ENCODE peak calls at places on chromosome 22, in eight cellular contexts. U is left ventricle myocardium inferior, J is cardiac fibroblast, C is IMR-90, Q is A673, B is astrocyte, P is upper lobe of right lung, N is BE2C. Y is an unnamed sample.

GRCh38 chr22:50620861-50621490 is 7.0 kb downstream of the ARSA start:
- DNase-seq in U (no peak), J (no peak), C (no peak), Q (no peak), B (no peak), P (peak), N (no peak), Y (peak)

GRCh38 chr22:48786679-48786996 is 1041.0 kb downstream of the BRD1 start:
- DNase-seq in U (no peak), J (no peak), C (no peak), Q (no peak), B (no peak), P (no peak), N (no peak), Y (no peak)

GRCh38 chr22:19708323-19709011 is 5.8 kb upstream of the SEPTIN5 start:
- DNase-seq in U (no peak), J (no peak), C (no peak), Q (no peak), B (no peak), P (peak), N (no peak), Y (no peak)

GRCh38 chr22:45997775-45998637 is 21.0 kb upstream of the WNT7B start:
- DNase-seq in U (peak), J (no peak), C (no peak), Q (no peak), B (no peak), P (peak), N (peak), Y (no peak)

GRCh38 chr22:23265389-23265700 is 85.0 kb downstream of the BCR start:
- DNase-seq in U (no peak), J (no peak), C (no peak), Q (no peak), B (no peak), P (no peak), N (no peak), Y (no peak)

GRCh38 chr22:49543876-49544275 is 283.8 kb downstream of the BRD1 start:
- DNase-seq in U (no peak), J (no peak), C (no peak), Q (no peak), B (no peak), P (peak), N (no peak), Y (no peak)

GRCh38 chr22:29205260-29205597 is 467 bp upstream of the EMID1 start:
- DNase-seq in U (no peak), J (no peak), C (no peak), Q (no peak), B (no peak), P (no peak), N (no peak), Y (no peak)

GRCh38 chr22:21780259-21780658 is 44.7 kb upstream of the YPEL1 start:
- DNase-seq in U (no peak), J (no peak), C (no peak), Q (no peak), B (no peak), P (no peak), N (no peak), Y (no peak)

GRCh38 chr22:17733484-17733883 is 40.8 kb downstream of the BID start:
- DNase-seq in U (no peak), J (peak), C (peak), Q (no peak), B (no peak), P (no peak), N (no peak), Y (no peak)

GRCh38 chr22:26589367-26589844 is 526 bp downstream of the TPST2 start:
- DNase-seq in U (peak), J (peak), C (peak), Q (peak), B (no peak), P (peak), N (no peak), Y (peak)

GRCh38 chr22:45162531-45162930 is 1.2 kb upstream of the NUP50 start:
- DNase-seq in U (no peak), J (no peak), C (no peak), Q (no peak), B (no peak), P (no peak), N (no peak), Y (peak)

GRCh38 chr22:20550851-20551744 is 43.7 kb downstream of the MED15 start:
- DNase-seq in U (no peak), J (peak), C (peak), Q (peak), B (peak), P (no peak), N (no peak), Y (peak)

GRCh38 chr22:45435544-45436139 is 22.1 kb downstream of the RIBC2 start:
- DNase-seq in U (peak), J (peak), C (peak), Q (peak), B (peak), P (peak), N (peak), Y (peak)

GRCh38 chr22:30420401-30421178 is 5.0 kb upstream of the MTFP1 start:
- DNase-seq in U (no peak), J (peak), C (peak), Q (no peak), B (peak), P (no peak), N (no peak), Y (no peak)

GRCh38 chr22:27993201-27993635 is 74.2 kb upstream of the PITPNB start:
- DNase-seq in U (no peak), J (no peak), C (no peak), Q (no peak), B (no peak), P (peak), N (no peak), Y (no peak)

GRCh38 chr22:49768511-49768910 is 59.2 kb downstream of the BRD1 start:
- DNase-seq in U (peak), J (no peak), C (no peak), Q (no peak), B (no peak), P (peak), N (peak), Y (no peak)

GRCh38 chr22:30423296-30423958 is 2.1 kb upstream of the MTFP1 start:
- DNase-seq in U (peak), J (no peak), C (no peak), Q (no peak), B (no peak), P (peak), N (peak), Y (peak)

GRCh38 chr22:30485362-30485988 is 13.7 kb upstream of the SEC14L3 start:
- DNase-seq in U (peak), J (peak), C (peak), Q (peak), B (peak), P (peak), N (peak), Y (peak)

GRCh38 chr22:49179886-49180682 is 647.6 kb downstream of the BRD1 start:
- DNase-seq in U (peak), J (no peak), C (no peak), Q (no peak), B (no peak), P (no peak), N (no peak), Y (no peak)

GRCh38 chr22:22877523-22878210 is 9.9 kb upstream of the IGLL5 start:
- DNase-seq in U (peak), J (peak), C (peak), Q (peak), B (peak), P (peak), N (peak), Y (peak)

GRCh38 chr22:30859714-30860095 is 108.9 kb downstream of the MORC2 start:
- DNase-seq in U (no peak), J (no peak), C (no peak), Q (no peak), B (no peak), P (peak), N (no peak), Y (no peak)

GRCh38 chr22:30506507-30506968 is 1.0 kb upstream of the SEC14L4 start:
- DNase-seq in U (no peak), J (no peak), C (no peak), Q (no peak), B (no peak), P (peak), N (peak), Y (no peak)

GRCh38 chr22:50119169-50119767 is 29.5 kb downstream of the MOV10L1 start:
- DNase-seq in U (no peak), J (no peak), C (no peak), Q (no peak), B (no peak), P (no peak), N (no peak), Y (no peak)

GRCh38 chr22:19605508-19606331 is 81.5 kb upstream of the CLDN5 start:
- DNase-seq in U (no peak), J (no peak), C (no peak), Q (no peak), B (no peak), P (no peak), N (no peak), Y (no peak)

GRCh38 chr22:50217543-50218152 is 16.8 kb downstream of the SELENOO start:
- DNase-seq in U (no peak), J (no peak), C (no peak), Q (no peak), B (no peak), P (no peak), N (no peak), Y (no peak)

GRCh38 chr22:21587803-21588611 is 20.5 kb downstream of the UBE2L3 start:
- DNase-seq in U (no peak), J (peak), C (peak), Q (no peak), B (peak), P (no peak), N (no peak), Y (peak)

GRCh38 chr22:48102581-48102980 is 1340.1 kb downstream of the TBC1D22A start:
- DNase-seq in U (no peak), J (no peak), C (no peak), Q (no peak), B (no peak), P (no peak), N (no peak), Y (no peak)

GRCh38 chr22:28029201-28029948 is 110.3 kb upstream of the PITPNB start:
- DNase-seq in U (peak), J (peak), C (peak), Q (peak), B (peak), P (peak), N (peak), Y (no peak)

GRCh38 chr22:35457729-35458546 is 58.0 kb downstream of the MCM5 start:
- DNase-seq in U (no peak), J (peak), C (peak), Q (no peak), B (no peak), P (no peak), N (no peak), Y (no peak)

GRCh38 chr22:35456757-35457156 is 56.8 kb downstream of the MCM5 start:
- DNase-seq in U (no peak), J (no peak), C (no peak), Q (no peak), B (no peak), P (no peak), N (no peak), Y (no peak)

GRCh38 chr22:35452810-35453743 is 53.1 kb downstream of the MCM5 start:
- DNase-seq in U (no peak), J (no peak), C (no peak), Q (no peak), B (no peak), P (no peak), N (peak), Y (no peak)

GRCh38 chr22:35454416-35455054 is 54.6 kb downstream of the MCM5 start:
- DNase-seq in U (no peak), J (no peak), C (no peak), Q (peak), B (no peak), P (no peak), N (peak), Y (no peak)

DNA sequence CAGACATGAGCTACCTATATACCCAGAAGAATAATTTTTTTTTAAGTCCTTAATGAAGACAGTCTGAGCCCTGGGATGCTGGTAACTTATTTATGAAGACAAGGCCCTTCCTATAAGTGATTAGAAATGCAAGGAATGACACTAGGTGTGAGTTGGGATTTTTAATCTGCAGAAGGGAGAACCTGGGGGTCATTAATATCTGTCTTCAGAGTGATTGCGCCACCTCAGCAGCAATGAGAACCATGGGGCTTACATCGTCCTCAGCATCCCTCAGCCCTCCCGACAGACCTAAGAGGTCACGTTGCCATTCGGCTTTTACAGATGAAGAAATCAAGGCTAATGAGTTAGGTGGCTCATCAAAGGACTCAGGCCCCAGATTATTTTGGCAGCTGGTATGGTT is 55.6 kb downstream of the MCM5 start:
- DNase-seq in U (no peak), J (no peak), C (no peak), Q (no peak), B (no peak), P (no peak), N (no peak), Y (no peak)
- TF ChIP-seq CTCF in U (no peak), J (no peak), C (no peak), Q (no peak), B (no peak), P (no peak), N (no peak), Y (no peak)

DNA sequence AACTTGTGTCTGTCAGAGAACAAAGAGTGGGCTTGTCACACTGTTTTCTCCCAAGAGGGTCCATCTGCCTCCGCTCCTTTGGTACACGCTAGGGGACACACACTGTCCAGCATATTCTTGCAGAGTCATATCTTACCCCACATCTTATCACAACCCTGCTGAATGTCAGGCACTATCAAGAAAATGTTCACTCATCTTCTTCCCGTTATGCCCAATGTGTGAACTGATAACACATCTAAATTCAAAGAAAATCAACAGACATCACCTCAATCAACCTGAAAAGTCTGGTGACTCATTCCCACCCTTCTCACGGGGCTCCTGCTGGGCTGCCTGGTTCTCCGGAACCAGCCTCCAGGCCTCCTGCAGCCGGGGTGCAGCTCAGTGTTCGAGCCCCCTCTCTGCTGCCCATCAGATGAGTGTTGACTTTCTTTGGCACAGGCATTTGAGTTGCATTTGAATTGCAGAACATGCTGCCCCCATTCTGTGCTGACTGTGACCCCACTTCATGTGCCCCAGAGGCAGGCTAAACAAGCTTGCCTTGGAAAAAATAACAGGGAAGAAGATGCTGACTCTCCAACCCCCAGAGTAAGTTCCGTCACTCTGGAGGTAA is 19.4 kb downstream of the GRAP2 start:
- DNase-seq in U (no peak), J (no peak), C (no peak), Q (no peak), B (no peak), P (no peak), N (no peak), Y (no peak)
- H3K4me3 ChIP-seq in U (no peak), J (no peak), C (no peak), Q (no peak), B (no peak), P (no peak), N (no peak), Y (no peak)

DNA sequence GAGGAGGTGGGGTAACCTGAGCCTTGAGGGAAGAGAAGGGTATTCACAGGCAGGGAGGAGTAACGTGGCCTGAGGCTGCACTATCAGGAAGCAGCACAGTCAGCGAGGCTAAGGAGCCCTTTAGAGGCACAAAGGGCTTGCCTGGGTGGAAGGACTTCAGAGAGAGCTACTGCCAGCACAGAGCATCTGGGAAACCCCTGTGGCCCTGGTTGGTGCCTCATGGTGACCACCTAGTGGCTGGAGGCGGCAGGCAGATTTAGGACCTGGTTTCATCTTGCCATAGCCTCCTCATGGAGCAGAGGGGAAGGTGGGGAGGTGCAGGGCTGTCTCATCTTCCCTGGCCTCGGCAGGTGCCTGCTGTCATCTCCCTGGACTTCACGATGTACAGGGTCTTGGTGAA is 64.5 kb downstream of the MPPED1 start:
- DNase-seq in U (no peak), J (no peak), C (no peak), Q (no peak), B (no peak), P (no peak), N (no peak), Y (peak)
- TF ChIP-seq CTCF in U (no peak), J (no peak), C (no peak), Q (no peak), B (no peak), P (no peak), N (peak), Y (no peak)

GRCh38 chr22:24976442-24977218 is 24.1 kb downstream of the KIAA1671 start:
- DNase-seq in U (no peak), J (no peak), C (no peak), Q (no peak), B (no peak), P (no peak), N (no peak), Y (no peak)
- H3K4me3 ChIP-seq in U (peak), J (no peak), C (no peak), Q (no peak), B (no peak), P (no peak), N (no peak), Y (no peak)

GRCh38 chr22:37186997-37187522 is 987 bp downstream of the C1QTNF6 start:
- DNase-seq in U (peak), J (no peak), C (peak), Q (no peak), B (no peak), P (no peak), N (no peak), Y (no peak)

GRCh38 chr22:37189011-37189466 is 992 bp upstream of the C1QTNF6 start:
- DNase-seq in U (peak), J (peak), C (no peak), Q (peak), B (peak), P (no peak), N (no peak), Y (no peak)

GRCh38 chr22:37187552-37187890 is 526 bp downstream of the C1QTNF6 start:
- DNase-seq in U (no peak), J (peak), C (peak), Q (peak), B (no peak), P (no peak), N (peak), Y (no peak)

GRCh38 chr22:37186228-37186996 is 1.6 kb downstream of the C1QTNF6 start:
- DNase-seq in U (peak), J (peak), C (peak), Q (peak), B (peak), P (peak), N (no peak), Y (peak)

GRCh38 chr22:37187891-37188761 is at the start of gene C1QTNF6:
- DNase-seq in U (peak), J (no peak), C (peak), Q (peak), B (no peak), P (peak), N (peak), Y (no peak)
- TF ChIP-seq CTCF in U (no peak), J (no peak), C (no peak), Q (no peak), B (no peak), P (no peak), N (no peak), Y (no peak)

Y was measured in GM12865.